ENCODE peak calls at places on chromosomes 1 and 21, in seven cellular contexts. One of them, this sample, is unnamed.

GRCh38 chr1:75725861-75726361 is 1.4 kb downstream of the ACADM start:
- DNase-seq in dermis microvascular lymphatic vessel endothelial cell: no peak
- DNase-seq in hypothalamus: no peak
- DNase-seq in choroid plexus epithelial cell: no peak
- DNase-seq in RWPE1: no peak
- DNase-seq in endothelial cell: no peak
- DNase-seq in GM04504: no peak
- DNase-seq in this sample: no peak

GRCh38 chr1:6884652-6885153 is 99.4 kb downstream of the CAMTA1 start:
- DNase-seq in dermis microvascular lymphatic vessel endothelial cell: no peak
- DNase-seq in hypothalamus: no peak
- DNase-seq in choroid plexus epithelial cell: no peak
- DNase-seq in GM04504: no peak
- DNase-seq in endothelial cell: no peak
- DNase-seq in RWPE1: no peak
- DNase-seq in this sample: no peak

GRCh38 chr21:32940079-32941014 is 85.4 kb upstream of the OLIG2 start:
- DNase-seq in endothelial cell: peak; percentile 34
- DNase-seq in RWPE1: peak; percentile 44
- DNase-seq in hypothalamus: peak; percentile 50
- DNase-seq in dermis microvascular lymphatic vessel endothelial cell: peak; percentile 12
- DNase-seq in GM04504: no peak
- DNase-seq in choroid plexus epithelial cell: peak; percentile 65
- DNase-seq in this sample: no peak

GRCh38 chr1:3892748-3893147 is 7.3 kb downstream of the C1orf174 start:
- DNase-seq in endothelial cell: no peak
- DNase-seq in dermis microvascular lymphatic vessel endothelial cell: no peak
- DNase-seq in hypothalamus: no peak
- DNase-seq in choroid plexus epithelial cell: no peak
- DNase-seq in RWPE1: no peak
- DNase-seq in GM04504: no peak
- DNase-seq in this sample: no peak

GRCh38 chr1:46466477-46467182 is 23.0 kb upstream of the DMBX1 start:
- DNase-seq in RWPE1: no peak
- DNase-seq in hypothalamus: peak; percentile 65
- DNase-seq in endothelial cell: peak; percentile 38
- DNase-seq in choroid plexus epithelial cell: no peak
- DNase-seq in dermis microvascular lymphatic vessel endothelial cell: no peak
- DNase-seq in GM04504: no peak
- DNase-seq in this sample: no peak

GRCh38 chr1:31010081-31010989 is 55.2 kb downstream of the PUM1 start:
- DNase-seq in endothelial cell: no peak
- DNase-seq in hypothalamus: no peak
- DNase-seq in GM04504: no peak
- DNase-seq in RWPE1: no peak
- DNase-seq in choroid plexus epithelial cell: peak; percentile 53
- DNase-seq in dermis microvascular lymphatic vessel endothelial cell: no peak
- DNase-seq in this sample: no peak

GRCh38 chr1:29757866-29758763 is 521.8 kb downstream of the PTPRU start:
- DNase-seq in hypothalamus: no peak
- DNase-seq in RWPE1: no peak
- DNase-seq in GM04504: no peak
- DNase-seq in endothelial cell: no peak
- DNase-seq in choroid plexus epithelial cell: no peak
- DNase-seq in dermis microvascular lymphatic vessel endothelial cell: no peak
- DNase-seq in this sample: no peak

GRCh38 chr1:150621497-150622113 is 7.8 kb downstream of the ENSA start:
- DNase-seq in dermis microvascular lymphatic vessel endothelial cell: peak; percentile 66
- DNase-seq in hypothalamus: peak; percentile 12
- DNase-seq in choroid plexus epithelial cell: peak; percentile 91
- DNase-seq in RWPE1: no peak
- DNase-seq in GM04504: no peak
- DNase-seq in endothelial cell: peak; percentile 43
- DNase-seq in this sample: no peak

GRCh38 chr1:97814121-97814520 is 106.7 kb downstream of the DPYD start:
- DNase-seq in choroid plexus epithelial cell: peak; percentile 27
- DNase-seq in hypothalamus: no peak
- DNase-seq in GM04504: no peak
- DNase-seq in endothelial cell: no peak
- DNase-seq in dermis microvascular lymphatic vessel endothelial cell: no peak
- DNase-seq in RWPE1: no peak
- DNase-seq in this sample: no peak

GRCh38 chr1:221098462-221099406 is 219.5 kb downstream of the HLX start:
- DNase-seq in endothelial cell: no peak
- DNase-seq in choroid plexus epithelial cell: no peak
- DNase-seq in RWPE1: no peak
- DNase-seq in hypothalamus: no peak
- DNase-seq in dermis microvascular lymphatic vessel endothelial cell: no peak
- DNase-seq in GM04504: no peak
- DNase-seq in this sample: peak; percentile 45

GRCh38 chr1:114466334-114467014 is 44.5 kb downstream of the TRIM33 start:
- DNase-seq in hypothalamus: no peak
- DNase-seq in choroid plexus epithelial cell: peak; percentile 13
- DNase-seq in RWPE1: no peak
- DNase-seq in GM04504: no peak
- DNase-seq in dermis microvascular lymphatic vessel endothelial cell: no peak
- DNase-seq in endothelial cell: no peak
- DNase-seq in this sample: no peak

GRCh38 chr1:225919906-225920305 is 4.1 kb downstream of the PYCR2 start:
- DNase-seq in GM04504: peak; percentile 85
- DNase-seq in endothelial cell: no peak
- DNase-seq in choroid plexus epithelial cell: peak; percentile 54
- DNase-seq in dermis microvascular lymphatic vessel endothelial cell: no peak
- DNase-seq in hypothalamus: peak; percentile 83
- DNase-seq in RWPE1: peak; percentile 93
- DNase-seq in this sample: peak; percentile 44

GRCh38 chr21:33231526-33231925 is 1.8 kb downstream of the IFNAR2 start:
- DNase-seq in GM04504: no peak
- DNase-seq in hypothalamus: peak; percentile 1
- DNase-seq in dermis microvascular lymphatic vessel endothelial cell: no peak
- DNase-seq in RWPE1: no peak
- DNase-seq in choroid plexus epithelial cell: no peak
- DNase-seq in endothelial cell: no peak
- DNase-seq in this sample: no peak

GRCh38 chr1:240027059-240027462 is 64.6 kb upstream of the FMN2 start:
- DNase-seq in endothelial cell: peak; percentile 58
- DNase-seq in GM04504: peak; percentile 37
- DNase-seq in dermis microvascular lymphatic vessel endothelial cell: peak; percentile 30
- DNase-seq in choroid plexus epithelial cell: peak; percentile 72
- DNase-seq in hypothalamus: peak; percentile 30
- DNase-seq in RWPE1: peak; percentile 66
- DNase-seq in this sample: peak; percentile 5

This sample was measured in NCI-H226.